ENCODE peak calls at places on chromosomes 2 and 18, in seven cellular contexts. T is IMR-90; Z is osteoblast; K is H9; O is BE2C; C is heart right ventricle; D is CD4-positive, CD25-positive, alpha-beta regulatory T cell. E is an unnamed sample. For H3K4me1, the result is how much of the 10 kb centered on the place peaks cover.

GRCh38 chr2:193907561-193907960 is 1712.8 kb upstream of the TMEFF2 start:
- DNase-seq in T (no peak), Z (no peak), K (no peak), O (no peak), C (no peak), D (no peak), E (no peak)

GRCh38 chr18:20966795-20967194 is 144.8 kb downstream of the ROCK1 start:
- DNase-seq in T (no peak), Z (no peak), K (no peak), O (no peak), C (no peak), D (no peak), E (no peak)

GRCh38 chr2:61421611-61422010 is 49.3 kb downstream of the USP34 start:
- DNase-seq in T (peak), Z (no peak), K (no peak), O (no peak), C (no peak), D (no peak), E (no peak)

GRCh38 chr2:130755234-130756040 is at the start of gene AMER3:
- DNase-seq in T (no peak), Z (peak), K (peak), O (no peak), C (no peak), D (no peak), E (no peak)

GRCh38 chr2:236573066-236573929 is 3.7 kb downstream of the ACKR3 start:
- DNase-seq in T (no peak), Z (no peak), K (no peak), O (no peak), C (no peak), D (no peak), E (no peak)

GRCh38 chr2:42726680-42727079 is 37.3 kb downstream of the OXER1 start:
- DNase-seq in T (no peak), Z (no peak), K (no peak), O (no peak), C (no peak), D (no peak), E (no peak)

GRCh38 chr18:3281456-3282400 is 19.8 kb downstream of the MYL12B start:
- DNase-seq in T (peak), Z (no peak), K (no peak), O (no peak), C (no peak), D (no peak), E (no peak)

GRCh38 chr2:26936855-26937254 is 33.6 kb upstream of the MAPRE3 start:
- DNase-seq in T (no peak), Z (no peak), K (no peak), O (no peak), C (no peak), D (no peak), E (no peak)

GRCh38 chr2:172293952-172294351 is 133.4 kb upstream of the ITGA6 start:
- DNase-seq in T (peak), Z (peak), K (no peak), O (peak), C (peak), D (no peak), E (no peak)

GRCh38 chr2:150983498-150983897 is 278.2 kb downstream of the RBM43 start:
- DNase-seq in T (no peak), Z (no peak), K (no peak), O (no peak), C (no peak), D (no peak), E (no peak)

GRCh38 chr18:47191956-47192355 is 15.8 kb upstream of the IER3IP1 start:
- DNase-seq in T (peak), Z (no peak), K (no peak), O (no peak), C (no peak), D (no peak), E (no peak)

GRCh38 chr2:185456517-185456916 is 282.1 kb upstream of the FSIP2 start:
- DNase-seq in T (no peak), Z (no peak), K (no peak), O (no peak), C (no peak), D (no peak), E (no peak)

GRCh38 chr2:144515694-144516416 is 4.1 kb downstream of the ZEB2 start:
- DNase-seq in T (no peak), Z (peak), K (no peak), O (peak), C (peak), D (no peak), E (no peak)

GRCh38 chr2:130251520-130251864 is 53.3 kb upstream of the TUBA3E start:
- DNase-seq in T (no peak), Z (peak), K (no peak), O (no peak), C (no peak), D (no peak), E (no peak)

GRCh38 chr18:44714376-44714775 is 33.7 kb downstream of the SETBP1 start:
- DNase-seq in T (no peak), Z (no peak), K (no peak), O (no peak), C (no peak), D (no peak), E (no peak)

GRCh38 chr18:77099501-77100370 is 32.8 kb downstream of the MBP start:
- DNase-seq in T (no peak), Z (no peak), K (no peak), O (no peak), C (no peak), D (peak), E (no peak)

GRCh38 chr2:85134255-85135065 is 1.3 kb downstream of the TCF7L1 start:
- DNase-seq in T (peak), Z (peak), K (peak), O (no peak), C (peak), D (no peak), E (no peak)

GRCh38 chr2:119544075-119545031 is at the start of gene CFAP221:
- DNase-seq in T (peak), Z (peak), K (peak), O (peak), C (peak), D (no peak), E (no peak)

GRCh38 chr18:44959013-44959412 is 278.3 kb downstream of the SETBP1 start:
- DNase-seq in T (no peak), Z (no peak), K (no peak), O (no peak), C (no peak), D (no peak), E (no peak)

GRCh38 chr2:180314086-180314485 is 307.0 kb upstream of the CWC22 start:
- DNase-seq in T (peak), Z (no peak), K (no peak), O (no peak), C (no peak), D (no peak), E (no peak)

GRCh38 chr2:152646775-152647174 is 70.5 kb downstream of the PRPF40A start:
- DNase-seq in T (peak), Z (peak), K (no peak), O (no peak), C (no peak), D (no peak), E (no peak)

GRCh38 chr2:96325038-96325883 is at the start of gene ITPRIPL1:
- DNase-seq in T (no peak), Z (peak), K (peak), O (peak), C (peak), D (peak), E (no peak)

DNA sequence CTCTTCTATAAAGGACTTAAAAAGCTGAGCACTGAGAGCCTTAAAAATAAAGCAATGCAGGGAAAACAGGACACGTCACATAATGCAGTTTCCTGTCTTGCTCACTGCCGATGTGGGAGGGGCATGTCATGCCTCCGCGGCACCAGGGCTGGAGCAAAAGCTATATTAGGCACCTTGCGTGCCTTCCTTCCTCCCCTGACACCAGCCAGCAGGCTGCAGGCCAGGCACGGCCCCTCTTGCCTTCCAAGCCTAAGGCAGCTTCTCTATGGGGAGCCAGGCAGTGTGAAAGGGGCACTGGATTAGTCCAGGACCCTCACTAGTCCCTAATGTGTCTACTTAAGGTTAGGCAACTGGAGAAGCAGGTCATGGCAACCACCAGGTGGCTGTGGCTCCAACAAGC is 26.3 kb downstream of the MRPL35 start:
- DNase-seq in T (no peak), Z (no peak), K (no peak), O (no peak), C (peak), D (no peak), E (no peak)
- H3K4me1 ChIP-seq in T (under half), Z (under half), K (under half), O (under half), C (half or more), D (under half), E (under half)

GRCh38 chr2:98474979-98475632 is 30.4 kb downstream of the INPP4A start:
- DNase-seq in T (no peak), Z (peak), K (no peak), O (no peak), C (no peak), D (no peak), E (no peak)

GRCh38 chr2:98476192-98476868 is 31.7 kb downstream of the INPP4A start:
- DNase-seq in T (peak), Z (peak), K (no peak), O (peak), C (no peak), D (no peak), E (no peak)

GRCh38 chr2:98472961-98473746 is 28.5 kb downstream of the INPP4A start:
- DNase-seq in T (no peak), Z (no peak), K (no peak), O (no peak), C (no peak), D (no peak), E (no peak)

GRCh38 chr2:98472132-98472650 is 27.5 kb downstream of the INPP4A start:
- DNase-seq in T (no peak), Z (no peak), K (no peak), O (peak), C (no peak), D (no peak), E (no peak)

DNA sequence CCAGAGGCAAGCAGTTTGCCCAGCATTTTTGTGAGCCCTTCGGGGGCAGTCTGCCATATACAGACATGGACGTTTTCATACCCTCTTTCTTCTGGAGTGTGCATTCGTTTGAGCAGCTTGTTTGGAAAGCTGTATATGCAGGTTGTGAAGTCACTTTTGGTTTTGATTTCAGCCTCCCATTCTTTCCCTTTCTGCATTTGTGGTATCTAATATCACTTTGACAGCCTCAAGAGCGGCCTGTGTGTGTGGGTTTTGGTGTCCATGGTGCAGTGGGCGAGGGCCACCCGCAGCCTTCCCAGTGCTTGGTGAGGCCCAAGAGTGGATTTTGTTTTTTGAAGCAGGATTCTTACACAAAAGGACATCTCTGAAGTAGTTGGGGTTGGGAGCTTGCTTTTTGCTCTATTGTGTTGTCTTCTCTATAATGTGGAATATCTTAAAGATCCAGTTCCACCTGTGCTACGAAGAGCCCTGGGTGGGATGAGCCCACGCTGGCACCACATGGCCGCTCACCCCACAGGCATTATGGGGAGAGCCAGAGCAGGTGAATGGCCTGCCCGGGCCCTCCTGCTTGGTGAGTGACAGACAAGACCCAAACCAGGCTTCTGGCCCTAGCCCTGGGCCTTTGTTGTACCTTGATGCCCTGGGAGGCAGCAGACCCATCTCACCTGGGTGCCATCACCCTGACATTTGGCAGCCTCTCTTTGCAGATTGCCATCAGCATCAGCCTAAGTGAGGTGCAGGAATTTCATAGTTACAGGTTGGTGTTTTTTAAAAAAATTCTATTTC is 29.5 kb downstream of the INPP4A start:
- DNase-seq in T (no peak), Z (no peak), K (no peak), O (no peak), C (no peak), D (no peak), E (no peak)
- H3K4me1 ChIP-seq in T (under half), Z (under half), K (under half), O (under half), C (half or more), D (half or more), E (under half)

GRCh38 chr2:71886241-71886640 is 261.4 kb downstream of the CYP26B1 start:
- DNase-seq in T (no peak), Z (no peak), K (no peak), O (no peak), C (no peak), D (no peak), E (no peak)
- H3K4me1 ChIP-seq in T (under half), Z (half or more), K (under half), O (under half), C (under half), D (under half), E (under half)

GRCh38 chr18:65990174-65990690 is 239.4 kb downstream of the CDH7 start:
- DNase-seq in T (no peak), Z (no peak), K (no peak), O (no peak), C (no peak), D (no peak), E (no peak)

GRCh38 chr18:65990944-65991708 is 240.3 kb downstream of the CDH7 start:
- DNase-seq in T (no peak), Z (no peak), K (no peak), O (no peak), C (no peak), D (no peak), E (no peak)

GRCh38 chr18:65983750-65984149 is 232.9 kb downstream of the CDH7 start:
- DNase-seq in T (no peak), Z (no peak), K (no peak), O (no peak), C (no peak), D (no peak), E (no peak)

GRCh38 chr18:65988371-65988770 is 237.6 kb downstream of the CDH7 start:
- DNase-seq in T (no peak), Z (no peak), K (no peak), O (no peak), C (no peak), D (no peak), E (no peak)

GRCh38 chr18:65988972-65989371 is 238.2 kb downstream of the CDH7 start:
- DNase-seq in T (no peak), Z (no peak), K (no peak), O (no peak), C (no peak), D (no peak), E (no peak)
- H3K4me1 ChIP-seq in T (under half), Z (under half), K (under half), O (under half), C (under half), D (under half), E (under half)

DNA sequence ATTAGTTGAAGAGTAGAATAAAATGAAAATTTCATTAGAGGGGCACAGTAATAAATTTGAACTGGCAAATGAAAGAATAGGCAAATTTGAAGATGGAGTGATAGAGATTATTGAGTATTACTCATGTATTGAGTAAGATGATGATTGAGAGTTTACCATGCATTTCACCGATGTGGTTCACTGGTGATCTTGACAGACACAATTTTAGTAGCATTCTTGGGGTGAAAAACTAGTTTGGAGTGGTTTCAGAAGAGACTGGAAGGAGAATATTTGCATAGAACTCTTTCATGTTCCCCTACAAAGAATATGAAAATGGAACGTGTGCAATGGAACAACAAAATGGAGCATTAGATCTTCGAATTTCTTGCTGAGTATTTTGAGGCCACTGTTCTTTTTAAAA is 121.4 kb downstream of the ASXL3 start:
- DNase-seq in T (no peak), Z (peak), K (no peak), O (no peak), C (no peak), D (no peak), E (no peak)
- H3K4me1 ChIP-seq in T (under half), Z (under half), K (under half), O (under half), C (under half), D (under half), E (under half)

GRCh38 chr2:28401411-28401810 is 8.8 kb downstream of the FOSL2 start:
- DNase-seq in T (no peak), Z (peak), K (no peak), O (no peak), C (no peak), D (no peak), E (no peak)

GRCh38 chr2:28399289-28399688 is 6.6 kb downstream of the FOSL2 start:
- DNase-seq in T (no peak), Z (no peak), K (no peak), O (no peak), C (no peak), D (no peak), E (no peak)

GRCh38 chr2:28400434-28400833 is 7.8 kb downstream of the FOSL2 start:
- DNase-seq in T (no peak), Z (no peak), K (no peak), O (no peak), C (no peak), D (no peak), E (no peak)

GRCh38 chr2:28400921-28401320 is 8.3 kb downstream of the FOSL2 start:
- DNase-seq in T (no peak), Z (peak), K (no peak), O (no peak), C (no peak), D (no peak), E (no peak)

DNA sequence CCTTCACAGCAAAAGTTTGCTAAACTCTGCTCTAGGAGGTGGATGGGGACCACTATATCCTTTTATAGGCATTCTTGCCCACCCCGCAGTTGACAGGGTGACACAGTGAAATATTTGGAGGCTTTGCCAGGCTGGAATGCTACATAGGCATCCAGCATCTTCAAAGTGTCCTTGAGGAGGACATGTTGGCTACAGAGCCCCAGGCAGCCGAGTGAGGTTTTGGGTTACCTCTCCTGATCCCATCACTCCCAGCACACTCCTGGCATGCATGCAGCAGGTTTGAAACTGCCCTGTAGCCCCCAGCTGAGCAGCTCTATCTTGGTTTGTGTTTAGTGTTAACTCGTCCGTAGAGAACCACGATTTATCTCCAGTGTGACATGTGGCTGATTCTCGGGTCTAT is 7.3 kb downstream of the FOSL2 start:
- DNase-seq in T (no peak), Z (no peak), K (no peak), O (no peak), C (no peak), D (no peak), E (no peak)
- H3K4me1 ChIP-seq in T (under half), Z (half or more), K (under half), O (under half), C (half or more), D (under half), E (under half)

E was measured in iPS DF 6.9.